ENCODE peak calls at places on chromosomes 12 and 14, in four cellular contexts. C is iris pigment epithelial cell, T is sciatic nerve, Y is stomach. I is an unnamed sample.

GRCh38 chr12:91098942-91099341 is 12.4 kb downstream of the LUM start:
- DNase-seq in C (peak; percentile 96), T (no peak), Y (no peak), I (peak; percentile 83)

GRCh38 chr12:107017042-107017441 is 30.1 kb upstream of the MTERF2 start:
- DNase-seq in C (no peak), T (no peak), Y (no peak), I (no peak)

GRCh38 chr14:56044196-56044595 is 74.0 kb upstream of the PELI2 start:
- DNase-seq in C (no peak), T (no peak), Y (no peak), I (peak; percentile 84)

GRCh38 chr12:71876400-71876799 is 36.8 kb downstream of the TBC1D15 start:
- DNase-seq in C (no peak), Y (no peak), T (no peak), I (no peak)

GRCh38 chr12:54019111-54019811 is 9.0 kb upstream of the HOXC6 start:
- DNase-seq in C (no peak), Y (no peak), T (no peak), I (peak; percentile 44)

GRCh38 chr14:76644875-76645518 is 116.3 kb upstream of the VASH1 start:
- DNase-seq in Y (no peak), C (peak; percentile 51), T (no peak), I (peak; percentile 28)

GRCh38 chr12:41634096-41634495 is 446.0 kb downstream of the PDZRN4 start:
- DNase-seq in Y (no peak), C (no peak), T (no peak), I (no peak)

GRCh38 chr14:21940887-21941855 is 267.6 kb upstream of the OR4E1 start:
- DNase-seq in T (no peak), Y (no peak), C (peak; percentile 32), I (peak; percentile 50)

GRCh38 chr12:122394626-122395194 is 27.8 kb downstream of the CLIP1 start:
- DNase-seq in C (peak; percentile 36), Y (no peak), T (no peak), I (peak; percentile 19)

GRCh38 chr14:42110167-42110566 is 503.5 kb downstream of the LRFN5 start:
- DNase-seq in T (no peak), C (peak; percentile 33), Y (no peak), I (peak; percentile 52)

GRCh38 chr12:105721051-105721825 is 390.7 kb downstream of the C12orf75 start:
- DNase-seq in C (no peak), T (no peak), Y (no peak), I (no peak)

GRCh38 chr12:84131076-84131475 is 781.5 kb downstream of the SLC6A15 start:
- DNase-seq in C (peak; percentile 91), T (no peak), Y (no peak), I (no peak)

GRCh38 chr12:2539938-2540337 is 254.8 kb upstream of the FKBP4 start:
- DNase-seq in Y (no peak), T (no peak), C (no peak), I (no peak)

GRCh38 chr12:126159139-126159538 is 1093.9 kb downstream of the AACS start:
- DNase-seq in C (no peak), Y (no peak), T (no peak), I (no peak)

GRCh38 chr12:23824358-23824757 is 125.1 kb downstream of the SOX5 start:
- DNase-seq in Y (no peak), T (no peak), C (no peak), I (no peak)

GRCh38 chr14:79721399-79722084 is 489.8 kb downstream of the DIO2 start:
- DNase-seq in Y (no peak), T (no peak), C (no peak), I (no peak)

GRCh38 chr12:9064201-9064814 is 51.4 kb downstream of the A2M start:
- DNase-seq in Y (peak; percentile 72), C (peak; percentile 32), T (peak; percentile 74), I (peak; percentile 72)

GRCh38 chr12:80504389-80505153 is 60.5 kb downstream of the PTPRQ start:
- DNase-seq in C (peak; percentile 78), T (no peak), Y (no peak), I (no peak)

GRCh38 chr12:48159976-48160525 is 2.7 kb upstream of the ASB8 start:
- DNase-seq in Y (no peak), C (no peak), T (no peak), I (peak; percentile 19)

GRCh38 chr12:21618566-21618965 is 13.9 kb upstream of the GYS2 start:
- DNase-seq in C (no peak), Y (no peak), T (no peak), I (no peak)

GRCh38 chr12:65891219-65891618 is 66.9 kb downstream of the HMGA2 start:
- DNase-seq in C (peak; percentile 54), Y (no peak), T (no peak), I (peak; percentile 35)

GRCh38 chr12:10959777-10960176 is 20.7 kb upstream of the TAS2R14 start:
- DNase-seq in C (no peak), T (no peak), Y (no peak), I (no peak)

GRCh38 chr12:48165089-48166031 is 8.0 kb upstream of the ASB8 start:
- DNase-seq in T (no peak), C (peak; percentile 66), Y (no peak), I (peak; percentile 69)

GRCh38 chr12:53052419-53053222 is 2.8 kb downstream of the TNS2 start:
- DNase-seq in T (peak; percentile 95), C (peak; percentile 85), Y (peak; percentile 92), I (peak; percentile 48)

GRCh38 chr12:20946732-20947131 is 136.2 kb downstream of the SLCO1B3 start:
- DNase-seq in C (peak; percentile 7), Y (no peak), T (no peak), I (peak; percentile 10)

GRCh38 chr12:10272466-10272865 is 35.2 kb upstream of the KLRD1 start:
- DNase-seq in T (no peak), C (peak; percentile 19), Y (no peak), I (no peak)

GRCh38 chr12:76135456-76135855 is 51.0 kb upstream of the NAP1L1 start:
- DNase-seq in C (no peak), T (no peak), Y (no peak), I (no peak)

GRCh38 chr14:60977848-60978247 is 3.0 kb downstream of the TRMT5 start:
- DNase-seq in T (no peak), C (no peak), Y (no peak), I (no peak)